ENCODE peak calls at places on chromosomes 12 and 14, in five cellular contexts. P is heart right ventricle, O is ovary, E is adrenal gland, S is OCI-LY7. U is an unnamed sample. For H3K4me1, the result is how much of the 10 kb centered on the place peaks cover.

GRCh38 chr12:49276304-49277290 is 11.7 kb downstream of the TUBA1C start:
- DNase-seq in E (no peak), P (no peak), S (no peak), O (no peak), U (no peak)

GRCh38 chr14:63565448-63565847 is 22.3 kb upstream of the PPP2R5E start:
- DNase-seq in P (no peak), O (no peak), S (no peak), E (no peak), U (no peak)

GRCh38 chr12:51028126-51028810 is 2.1 kb upstream of the SLC11A2 start:
- DNase-seq in P (no peak), O (no peak), S (peak), E (peak), U (peak)

GRCh38 chr14:26204954-26205479 is 392.8 kb downstream of the NOVA1 start:
- DNase-seq in S (no peak), O (peak), E (peak), P (peak), U (no peak)

GRCh38 chr14:80634106-80634758 is 307.3 kb downstream of the CEP128 start:
- DNase-seq in E (no peak), S (no peak), O (no peak), P (no peak), U (no peak)

GRCh38 chr14:75081835-75082234 is 12.4 kb downstream of the ZC2HC1C start:
- DNase-seq in P (no peak), O (no peak), S (no peak), E (no peak), U (no peak)

GRCh38 chr12:53324113-53324778 is 2.8 kb upstream of the AAAS start:
- DNase-seq in S (peak), O (peak), E (peak), P (no peak), U (no peak)

GRCh38 chr14:21343035-21343794 is 40.6 kb downstream of the SUPT16H start:
- DNase-seq in P (no peak), E (no peak), S (no peak), O (no peak), U (no peak)

GRCh38 chr12:92396647-92397258 is 251.1 kb upstream of the BTG1 start:
- DNase-seq in S (no peak), O (no peak), E (peak), P (no peak), U (no peak)

GRCh38 chr12:101563197-101563596 is 31.6 kb upstream of the MYBPC1 start:
- DNase-seq in P (no peak), O (no peak), E (no peak), S (no peak), U (no peak)

GRCh38 chr14:90273532-90273931 is 17.2 kb downstream of the PSMC1 start:
- DNase-seq in P (no peak), O (no peak), E (peak), S (no peak), U (no peak)

GRCh38 chr12:29709641-29710040 is 74.1 kb downstream of the TMTC1 start:
- DNase-seq in P (no peak), O (no peak), E (no peak), S (no peak), U (no peak)

GRCh38 chr12:94219622-94220302 is 71.4 kb downstream of the PLXNC1 start:
- DNase-seq in O (no peak), E (no peak), P (no peak), S (no peak), U (no peak)

GRCh38 chr12:26631846-26632245 is 201.1 kb downstream of the ITPR2 start:
- DNase-seq in O (no peak), E (no peak), S (no peak), P (no peak), U (no peak)

GRCh38 chr12:125140918-125141573 is 75.8 kb downstream of the AACS start:
- DNase-seq in P (no peak), S (no peak), O (no peak), E (no peak), U (no peak)

GRCh38 chr12:106973545-106973944 is 13.4 kb downstream of the MTERF2 start:
- DNase-seq in P (no peak), E (no peak), O (no peak), S (no peak), U (no peak)

GRCh38 chr12:131592972-131593371 is 117.9 kb upstream of the SFSWAP start:
- DNase-seq in S (no peak), P (no peak), E (no peak), O (no peak), U (no peak)

GRCh38 chr14:71551291-71551955 is 380.8 kb upstream of the RGS6 start:
- DNase-seq in S (peak), E (no peak), P (no peak), O (no peak), U (no peak)

GRCh38 chr12:52480073-52480472 is 6.5 kb upstream of the KRT6C start:
- DNase-seq in P (no peak), E (no peak), O (no peak), S (no peak), U (no peak)

GRCh38 chr14:69571879-69572633 is 2.6 kb downstream of the CCDC177 start:
- DNase-seq in S (peak), E (no peak), O (peak), P (no peak), U (no peak)

GRCh38 chr12:101925352-101925751 is 48.0 kb downstream of the DRAM1 start:
- DNase-seq in S (no peak), E (peak), P (no peak), O (peak), U (peak)

GRCh38 chr12:1702708-1703107 is 11.8 kb downstream of the ADIPOR2 start:
- DNase-seq in E (no peak), S (no peak), O (no peak), P (no peak), U (no peak)

GRCh38 chr14:23352506-23353432 is at the start of gene SLC22A17:
- DNase-seq in P (peak), E (peak), S (no peak), O (peak), U (no peak)

GRCh38 chr12:124921200-124922008 is 7.0 kb upstream of the UBC start:
- DNase-seq in E (peak), O (peak), P (peak), S (peak), U (peak)

GRCh38 chr12:57389033-57389432 is 41.8 kb downstream of the R3HDM2 start:
- DNase-seq in S (no peak), P (no peak), O (no peak), E (no peak), U (no peak)

GRCh38 chr12:47437570-47437969 is 268.3 kb downstream of the RPAP3 start:
- DNase-seq in O (no peak), E (no peak), S (no peak), P (no peak), U (no peak)

GRCh38 chr14:68680541-68681051 is 112.3 kb downstream of the ZFP36L1 start:
- DNase-seq in P (no peak), E (no peak), O (no peak), S (no peak), U (peak)

GRCh38 chr14:50061664-50062437 is 54.5 kb downstream of the VCPKMT start:
- DNase-seq in P (no peak), E (peak), S (peak), O (no peak), U (peak)

GRCh38 chr14:72075649-72076334 is 143.6 kb downstream of the RGS6 start:
- DNase-seq in P (no peak), O (no peak), E (no peak), S (no peak), U (no peak)

GRCh38 chr12:84891106-84891838 is 21.3 kb downstream of the SLC6A15 start:
- DNase-seq in P (no peak), S (no peak), E (no peak), O (no peak), U (no peak)

GRCh38 chr12:104285740-104286537 is 17.6 kb upstream of the EID3 start:
- DNase-seq in O (no peak), E (no peak), P (no peak), S (peak), U (no peak)

GRCh38 chr12:123141615-123142517 is 9.0 kb downstream of the PITPNM2 start:
- DNase-seq in P (peak), E (peak), O (peak), S (no peak), U (peak)

GRCh38 chr12:1504304-1505150 is 89.9 kb downstream of the FBXL14 start:
- DNase-seq in S (no peak), O (no peak), P (no peak), E (no peak), U (no peak)

GRCh38 chr12:68240975-68241374 is 12.4 kb downstream of the IL22 start:
- DNase-seq in E (no peak), S (peak), P (no peak), O (peak), U (no peak)

GRCh38 chr12:93003540-93004239 is 74.6 kb upstream of the EEA1 start:
- DNase-seq in E (no peak), S (no peak), P (no peak), O (no peak), U (no peak)

GRCh38 chr14:101559624-101560533 is 1.4 kb upstream of the DIO3 start:
- DNase-seq in E (no peak), P (peak), O (peak), S (no peak), U (no peak)

DNA sequence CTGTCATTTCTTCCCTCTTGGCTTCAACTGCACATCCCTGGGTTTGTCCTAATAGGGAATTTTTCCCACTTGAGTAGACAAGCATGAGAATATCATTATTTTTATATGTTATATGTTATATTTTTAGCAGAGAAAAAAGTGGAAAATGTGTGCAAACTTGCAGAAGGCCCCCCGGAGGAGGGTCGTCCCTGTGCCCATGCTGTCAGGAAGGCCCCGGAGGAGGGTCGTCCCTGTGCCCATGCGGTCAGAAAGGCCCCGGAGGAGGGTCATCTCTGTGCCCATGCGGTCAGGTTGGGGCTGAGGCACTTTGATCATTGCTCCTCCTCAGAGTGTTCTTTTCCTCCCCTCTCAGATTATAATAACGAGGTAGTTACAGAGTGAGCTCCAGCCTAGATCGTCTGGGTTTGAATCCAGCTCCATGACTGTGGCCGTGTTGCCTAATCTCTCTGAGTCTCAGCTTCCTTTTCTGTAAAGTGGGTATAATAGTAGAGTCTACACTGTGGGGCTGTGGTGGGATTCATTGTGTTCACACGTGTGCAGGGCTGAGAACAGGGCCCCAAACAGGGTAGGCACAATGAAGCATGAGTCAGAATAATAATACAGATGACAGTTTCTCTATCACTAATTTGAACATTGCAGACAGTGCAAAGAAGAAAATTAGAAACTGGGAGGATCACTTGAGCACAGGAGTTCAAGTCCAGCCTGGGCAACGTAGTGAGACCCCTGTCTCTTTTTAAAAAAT is 33.4 kb downstream of the ELK3 start:
- DNase-seq in O (no peak), E (no peak), S (no peak), P (no peak), U (no peak)
- H3K4me1 ChIP-seq in O (under half), E (under half), S (under half), P (half or more), U (under half)

DNA sequence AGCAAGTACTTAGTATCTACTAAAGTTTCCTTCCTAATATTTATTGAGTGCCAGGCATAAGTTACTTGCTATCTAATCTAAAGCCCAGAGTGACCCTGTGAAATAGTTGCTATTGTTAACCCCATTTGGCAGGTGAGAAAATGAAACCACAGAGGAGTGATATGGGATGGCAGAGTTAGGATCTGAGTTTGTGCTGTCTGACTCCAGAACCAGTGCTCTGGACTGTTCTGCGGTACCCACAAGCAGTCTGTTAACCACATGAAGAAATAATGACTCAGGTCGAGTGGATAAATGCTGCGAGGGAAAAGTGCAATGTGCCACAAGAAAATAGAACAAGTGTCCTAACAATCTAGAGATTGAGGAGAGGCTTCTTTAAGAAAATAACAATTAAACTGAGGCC is 60.7 kb upstream of the GZMB start:
- DNase-seq in E (no peak), O (no peak), P (no peak), S (no peak), U (no peak)
- H3K4me1 ChIP-seq in E (under half), O (under half), P (under half), S (under half), U (under half)

GRCh38 chr12:14396071-14396470 is 30.6 kb downstream of the ATF7IP start:
- DNase-seq in P (no peak), O (no peak), E (no peak), S (peak), U (no peak)
- H3K4me1 ChIP-seq in P (under half), O (under half), E (under half), S (half or more), U (under half)

GRCh38 chr14:104100171-104101085 is 14.9 kb downstream of the ASPG start:
- DNase-seq in O (no peak), S (no peak), E (no peak), P (peak), U (no peak)

GRCh38 chr14:104099096-104100041 is 13.9 kb downstream of the ASPG start:
- DNase-seq in E (no peak), S (no peak), P (no peak), O (no peak), U (no peak)

GRCh38 chr14:104101651-104102281 is 16.3 kb downstream of the ASPG start:
- DNase-seq in O (no peak), S (no peak), E (no peak), P (peak), U (no peak)

GRCh38 chr14:104102282-104102914 is 16.9 kb downstream of the ASPG start:
- DNase-seq in O (no peak), E (no peak), P (no peak), S (no peak), U (no peak)

DNA sequence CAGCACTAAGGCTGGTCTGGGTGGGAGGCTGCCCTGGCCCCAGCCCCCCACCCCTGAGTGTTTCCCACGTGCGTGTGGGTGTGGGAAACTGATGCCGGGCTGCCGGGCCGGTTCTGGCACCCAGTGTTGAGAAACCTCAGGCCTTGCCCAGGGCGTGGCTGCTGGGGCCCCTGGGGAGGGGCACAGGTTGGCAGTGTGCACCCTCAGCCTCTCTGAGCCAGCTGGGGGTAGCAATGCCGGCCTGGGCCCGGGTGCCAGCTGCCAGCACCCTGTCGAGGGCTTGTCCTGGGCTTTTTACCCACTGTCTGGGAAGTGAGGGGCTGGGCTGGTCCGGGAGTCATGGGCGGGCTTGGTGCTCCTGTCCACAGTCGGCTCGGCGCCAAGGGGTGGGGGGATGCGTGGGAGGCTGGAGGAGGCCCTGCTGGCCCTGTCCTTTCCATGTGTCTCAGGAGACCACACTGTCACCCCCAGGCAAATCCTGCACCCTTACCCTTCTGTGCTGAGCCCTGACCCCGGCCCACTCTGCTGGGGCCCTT is 15.7 kb downstream of the ASPG start:
- DNase-seq in S (no peak), O (no peak), E (no peak), P (peak), U (no peak)
- H3K4me1 ChIP-seq in S (under half), O (under half), E (under half), P (under half), U (under half)

GRCh38 chr12:97408363-97408762 is 54.2 kb upstream of the RMST start:
- DNase-seq in O (no peak), P (no peak), S (no peak), E (no peak), U (no peak)

GRCh38 chr12:97404549-97404948 is 58.1 kb upstream of the RMST start:
- DNase-seq in P (no peak), S (peak), E (peak), O (no peak), U (no peak)

GRCh38 chr12:97404093-97404492 is 58.5 kb upstream of the RMST start:
- DNase-seq in S (no peak), O (no peak), P (no peak), E (no peak), U (no peak)
- H3K4me1 ChIP-seq in S (under half), O (under half), P (under half), E (under half), U (under half)